ENCODE peak calls at places on chromosomes 13 and 19, in four cellular contexts. M is GM12865, I is BJ, Q is IMR-90. G is an unnamed sample.
A peak's percentile ranks its signal among the peaks of the same experiment; 100 is the strongest.

GRCh38 chr19:39765091-39766076 is 13.3 kb upstream of the LEUTX start:
- DNase-seq in I (no peak), Q (peak; percentile 41), M (peak; percentile 49), G (peak; percentile 72)

GRCh38 chr13:29438772-29439171 is 156.7 kb downstream of the SLC7A1 start:
- DNase-seq in Q (no peak), I (no peak), M (no peak), G (no peak)

GRCh38 chr13:94033830-94034642 is 445.4 kb downstream of the DCT start:
- DNase-seq in I (no peak), M (no peak), Q (peak; percentile 3), G (no peak)

GRCh38 chr19:32308436-32309077 is 36.9 kb upstream of the ZNF507 start:
- DNase-seq in M (no peak), Q (no peak), I (no peak), G (no peak)

GRCh38 chr19:35027009-35027408 is 3.3 kb upstream of the SCN1B start:
- DNase-seq in M (no peak), Q (no peak), I (no peak), G (no peak)

GRCh38 chr19:53558404-53558803 is 20.5 kb downstream of the ZNF331 start:
- DNase-seq in Q (no peak), M (no peak), I (no peak), G (no peak)

GRCh38 chr13:107069107-107069776 is 501.3 kb upstream of the ARGLU1 start:
- DNase-seq in I (no peak), Q (peak; percentile 48), M (no peak), G (no peak)

GRCh38 chr13:65656740-65657329 is 1573.3 kb downstream of the PCDH9 start:
- DNase-seq in Q (peak; percentile 30), I (no peak), M (no peak), G (no peak)

GRCh38 chr19:35458821-35459391 is 10.8 kb downstream of the FFAR2 start:
- DNase-seq in Q (no peak), M (peak; percentile 61), I (no peak), G (no peak)

GRCh38 chr19:33473644-33474305 is 47.8 kb downstream of the PEPD start:
- DNase-seq in I (peak; percentile 50), M (no peak), Q (peak; percentile 55), G (peak; percentile 24)

GRCh38 chr13:46489586-46490023 is 63.4 kb upstream of the LRCH1 start:
- DNase-seq in M (no peak), I (peak; percentile 78), Q (peak; percentile 67), G (peak; percentile 96)

GRCh38 chr19:57587529-57587928 is 3.6 kb downstream of the ZIK1 start:
- DNase-seq in M (no peak), Q (peak; percentile 87), I (peak; percentile 25), G (peak; percentile 45)

GRCh38 chr19:57578487-57579205 is at the start of gene ZNF416:
- DNase-seq in I (peak; percentile 95), M (peak; percentile 99), Q (peak; percentile 99), G (peak; percentile 100)

GRCh38 chr19:57583104-57583520 is 833 bp upstream of the ZIK1 start:
- DNase-seq in Q (no peak), I (no peak), M (no peak), G (no peak)

DNA sequence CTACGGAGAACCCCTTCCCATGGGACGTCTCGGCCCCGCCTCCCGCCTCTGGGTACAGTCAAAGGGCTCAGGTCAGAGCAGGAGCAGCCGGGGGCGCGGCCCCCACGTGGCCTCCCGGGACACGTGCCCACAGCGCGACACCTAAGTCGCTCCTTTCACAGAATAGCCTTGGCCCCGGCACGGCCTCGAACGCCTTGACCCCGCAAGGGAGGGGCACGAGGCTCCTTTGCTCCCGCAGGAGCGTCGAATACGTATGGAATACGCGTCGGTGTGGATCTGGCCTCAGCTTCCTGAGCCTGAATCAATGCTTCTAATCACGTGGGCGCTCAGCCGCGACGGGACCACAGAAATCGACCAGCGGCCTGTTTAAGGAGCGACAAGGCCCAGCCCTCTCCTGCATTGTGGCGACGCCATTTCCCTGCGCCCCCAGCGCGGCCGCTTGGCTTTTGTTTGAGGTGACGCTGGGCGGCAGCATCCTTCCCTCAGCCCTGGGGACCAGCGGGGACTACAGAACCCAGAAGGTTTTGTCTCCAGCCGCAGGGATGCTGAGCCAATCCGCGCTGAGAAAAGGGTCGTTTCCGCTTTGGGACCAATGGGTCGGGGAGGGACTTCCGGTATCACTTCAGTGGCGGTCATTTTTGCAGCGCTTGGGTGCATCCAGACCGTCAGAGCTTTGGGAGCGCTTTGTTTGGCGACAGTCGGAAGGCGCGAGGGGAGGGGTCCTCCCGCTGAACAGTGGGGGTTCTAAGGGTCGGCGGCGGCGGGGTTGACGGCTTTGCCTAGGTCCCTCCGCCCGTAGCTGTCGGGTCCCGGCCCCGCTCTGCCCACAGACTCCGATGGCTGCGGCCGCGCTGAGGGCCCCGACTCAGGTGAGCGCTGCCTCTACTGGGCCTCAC is at the start of gene ZIK1:
- DNase-seq in M (peak; percentile 95), Q (peak; percentile 92), I (peak; percentile 68), G (peak; percentile 97)
- TF ChIP-seq CTCF in M (no peak), Q (no peak), I (peak; percentile 17), G (no peak)

DNA sequence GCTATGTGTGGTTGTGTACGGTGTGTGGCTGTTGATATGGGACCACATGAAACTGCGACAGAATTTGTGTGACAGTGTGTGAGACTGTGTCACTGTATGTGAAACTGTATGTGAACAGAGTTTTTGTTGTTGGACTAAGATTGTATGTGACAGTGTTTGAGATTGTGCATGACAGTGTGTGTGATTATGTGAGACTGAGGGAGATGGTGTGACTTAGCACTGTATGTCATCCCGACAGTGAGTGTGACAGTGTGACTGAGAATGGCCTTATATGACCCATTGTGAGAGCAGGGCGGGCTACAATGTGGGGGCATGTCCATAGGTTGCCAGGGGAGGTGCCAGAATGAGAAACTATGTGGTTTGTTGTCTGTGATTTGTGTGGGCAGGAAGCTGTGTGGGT is 930 bp downstream of the ZNF583 start:
- DNase-seq in I (no peak), M (no peak), Q (no peak), G (no peak)
- H3K4me3 ChIP-seq in I (peak overlapping the region; percentile 70), M (no peak overlapping the region), Q (peak overlapping the region; percentile 79), G (peak overlapping the region; percentile 80)

DNA sequence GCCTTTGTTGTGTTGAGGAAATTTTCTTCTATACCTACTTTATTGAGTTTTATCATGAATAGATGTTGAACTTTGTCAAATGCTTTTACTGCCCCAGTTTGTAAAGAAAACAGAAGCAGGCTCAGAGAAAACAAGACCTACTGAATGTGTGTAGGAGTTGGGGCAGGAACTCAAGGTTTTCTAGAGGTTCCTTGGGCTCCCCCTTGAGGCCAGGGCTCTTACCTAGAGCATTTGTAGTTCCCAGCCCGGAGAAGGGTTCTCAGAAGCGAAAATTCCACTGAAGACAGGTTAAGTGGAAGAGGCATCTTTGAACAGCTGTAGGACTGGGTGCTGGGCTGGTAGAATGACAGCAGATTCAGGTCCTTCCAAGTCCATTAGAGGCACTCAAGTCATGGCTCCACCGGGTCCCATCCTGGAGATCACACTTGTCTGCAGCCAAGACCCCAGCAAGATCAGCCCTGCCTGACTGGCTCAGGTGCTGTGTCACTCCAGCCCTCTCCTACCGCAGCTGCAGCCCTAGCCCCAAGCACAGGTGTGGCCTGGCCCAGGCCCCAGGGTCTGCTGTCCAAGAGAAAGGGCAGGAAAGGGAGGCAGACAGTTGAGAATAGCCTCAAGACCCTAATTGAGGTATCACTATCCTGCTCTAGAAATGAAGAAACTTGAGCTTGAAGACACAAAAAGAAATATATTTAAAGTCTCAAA is 425.5 kb downstream of the PCDH20 start:
- DNase-seq in I (no peak), Q (no peak), M (peak; percentile 1), G (no peak)
- TF ChIP-seq CTCF in I (no peak), Q (no peak), M (peak; percentile 17), G (no peak)

DNA sequence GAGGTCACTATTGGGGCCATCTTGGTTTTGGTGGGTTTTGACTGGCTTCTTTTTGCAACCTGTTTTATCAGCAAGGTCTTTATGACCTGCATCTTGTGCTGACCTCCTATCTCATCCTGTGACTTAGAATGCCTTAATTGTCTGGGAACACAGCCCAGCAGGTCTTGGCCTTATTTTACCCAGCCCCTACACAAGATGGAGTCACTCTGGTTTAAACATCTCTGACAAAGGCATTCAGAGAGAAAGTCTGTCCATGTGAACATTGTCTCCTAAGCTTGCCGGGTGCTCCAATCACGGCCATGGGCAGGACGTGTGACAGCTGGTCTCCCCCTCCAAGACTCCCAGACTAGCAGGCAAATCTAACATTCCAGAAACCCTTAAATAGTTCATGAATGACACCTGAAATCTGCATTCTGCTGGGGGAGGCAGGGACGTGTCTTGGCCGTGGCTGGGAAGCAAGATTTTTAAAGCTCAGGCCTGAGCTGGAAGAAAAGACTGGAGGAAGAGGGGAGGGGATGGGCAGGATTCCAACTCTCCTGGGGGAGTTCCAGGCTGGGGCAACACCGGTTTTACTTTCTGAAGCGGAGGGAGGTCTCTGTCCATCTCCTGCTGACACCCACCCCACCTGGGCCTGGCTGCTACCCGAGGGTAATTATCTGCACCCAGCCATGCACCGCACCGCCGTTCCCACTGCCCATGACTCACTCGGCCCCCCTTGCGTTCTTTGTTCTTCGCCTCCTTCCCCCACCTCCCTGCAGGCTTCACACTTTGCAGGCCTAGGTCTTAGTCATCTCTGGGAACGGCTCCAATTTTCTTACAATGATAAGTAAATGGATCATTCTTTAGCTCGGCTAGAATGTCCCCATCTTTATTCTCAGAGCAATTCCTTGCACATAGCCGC is 11.5 kb upstream of the OR1M1 start:
- DNase-seq in I (peak; percentile 3), M (no peak), Q (peak; percentile 83), G (peak; percentile 67)
- H3K4me3 ChIP-seq in I (no peak overlapping the region), M (no peak overlapping the region), Q (no peak overlapping the region), G (no peak overlapping the region)

DNA sequence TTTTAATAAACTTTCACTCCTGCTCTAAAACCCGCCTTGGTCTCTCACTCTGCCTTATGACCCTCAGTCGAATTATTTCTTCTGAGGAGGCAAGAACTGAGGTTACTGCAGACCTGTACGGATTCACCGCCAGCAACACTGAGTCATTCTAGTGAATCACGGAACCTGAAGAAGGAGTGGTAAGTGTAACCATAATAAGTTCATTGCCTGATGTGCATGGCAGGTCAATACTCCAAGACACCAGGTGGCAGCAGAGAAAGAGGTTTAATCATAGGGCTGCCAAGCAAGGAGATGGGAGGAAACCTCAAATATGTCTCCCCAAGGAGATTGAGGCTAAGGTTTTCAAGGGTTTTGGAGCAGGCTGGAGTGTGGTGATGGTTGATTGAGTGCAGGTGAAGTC is 204.3 kb upstream of the IPO5 start:
- DNase-seq in I (no peak), M (peak; percentile 19), Q (peak; percentile 1), G (no peak)
- TF ChIP-seq CTCF in I (no peak), M (peak; percentile 3), Q (no peak), G (peak; percentile 3)

G was measured in foreskin fibroblast.